ENCODE peak calls at places on chromosomes 2 and 18, in ten cellular contexts. A is Caki2, P is kidney, Q is HCEC 1CT, N is activated T-cell treated with anti-CD3 and anti-CD28 coated beads for 4 hours, W is hepatocyte, M is T follicular helper cell, O is transverse colon, G is dermis blood vessel endothelial cell, C is T-cell. E is an unnamed sample.

GRCh38 chr2:197893403-197894177 is 89.2 kb downstream of the PLCL1 start:
- DNase-seq in A (no peak), P (no peak), Q (no peak), N (no peak), W (no peak), M (no peak), O (no peak), G (no peak), C (no peak), E (no peak)

GRCh38 chr2:222057249-222058073 is 241.3 kb downstream of the PAX3 start:
- DNase-seq in A (no peak), P (no peak), Q (peak; percentile 41), N (no peak), W (no peak), M (no peak), O (no peak), G (peak; percentile 16), C (no peak), E (no peak)

GRCh38 chr2:233422649-233423435 is 68.5 kb downstream of the DGKD start:
- DNase-seq in A (no peak), P (no peak), Q (no peak), N (no peak), W (peak; percentile 33), M (no peak), O (no peak), G (no peak), C (no peak), E (no peak)

GRCh38 chr2:74735009-74735408 is 81.0 kb downstream of the SEMA4F start:
- DNase-seq in A (no peak), P (no peak), Q (peak; percentile 31), N (no peak), W (no peak), M (no peak), O (peak; percentile 41), G (peak; percentile 45), C (no peak), E (no peak)

GRCh38 chr2:64369706-64370105 is 84.3 kb upstream of the LGALSL start:
- DNase-seq in A (no peak), P (no peak), Q (no peak), N (no peak), W (no peak), M (no peak), O (no peak), G (no peak), C (no peak), E (no peak)

GRCh38 chr18:13394794-13395193 is 176.2 kb downstream of the LDLRAD4 start:
- DNase-seq in A (no peak), P (no peak), Q (no peak), N (no peak), W (no peak), M (no peak), O (no peak), G (no peak), C (no peak), E (no peak)

GRCh38 chr2:58762176-58762781 is 521.2 kb upstream of the FANCL start:
- DNase-seq in A (peak; percentile 78), P (no peak), Q (peak; percentile 35), N (no peak), W (peak; percentile 69), M (no peak), O (peak; percentile 35), G (peak; percentile 55), C (no peak), E (peak; percentile 79)

GRCh38 chr2:109558076-109558882 is 55.5 kb downstream of the SEPTIN10 start:
- DNase-seq in A (peak; percentile 88), P (no peak), Q (peak; percentile 83), N (no peak), W (peak; percentile 13), M (no peak), O (peak; percentile 24), G (peak; percentile 97), C (no peak), E (peak; percentile 67)

GRCh38 chr2:29382486-29382885 is 267.3 kb downstream of the CLIP4 start:
- DNase-seq in A (no peak), P (no peak), Q (no peak), N (no peak), W (no peak), M (no peak), O (no peak), G (no peak), C (no peak), E (no peak)